ENCODE peak calls at places on chromosome 12, in four cellular contexts. One of them, this sample, is unnamed.
A peak's percentile ranks its signal among the peaks of the same experiment; 100 is the strongest.

GRCh38 chr12:95625012-95625411 is 73.7 kb upstream of the USP44 start:
- DNase-seq in HL-60: no peak
- DNase-seq in GM12891: no peak
- DNase-seq in K562: no peak
- DNase-seq in this sample: no peak

GRCh38 chr12:96652870-96653269 is 163.5 kb downstream of the CFAP54 start:
- DNase-seq in HL-60: no peak
- DNase-seq in GM12891: no peak
- DNase-seq in K562: no peak
- DNase-seq in this sample: no peak

GRCh38 chr12:21308785-21309184 is 25.9 kb downstream of the SLCO1A2 start:
- DNase-seq in HL-60: no peak
- DNase-seq in GM12891: no peak
- DNase-seq in K562: no peak
- DNase-seq in this sample: no peak

GRCh38 chr12:5648692-5649338 is 216.9 kb downstream of the NTF3 start:
- DNase-seq in HL-60: no peak
- DNase-seq in GM12891: no peak
- DNase-seq in K562: peak; percentile 7
- DNase-seq in this sample: no peak

GRCh38 chr12:53325539-53326061 is 4.2 kb upstream of the AAAS start:
- DNase-seq in HL-60: no peak
- DNase-seq in GM12891: peak; percentile 42
- DNase-seq in K562: no peak
- DNase-seq in this sample: no peak

GRCh38 chr12:47017901-47018479 is 61.4 kb upstream of the PCED1B start:
- DNase-seq in HL-60: no peak
- DNase-seq in GM12891: no peak
- DNase-seq in K562: no peak
- DNase-seq in this sample: no peak

GRCh38 chr12:28383368-28383767 is 193.1 kb downstream of the CCDC91 start:
- DNase-seq in HL-60: no peak
- DNase-seq in GM12891: no peak
- DNase-seq in K562: no peak
- DNase-seq in this sample: no peak

GRCh38 chr12:56326533-56326932 is 7.3 kb downstream of the PAN2 start:
- DNase-seq in HL-60: no peak
- DNase-seq in GM12891: no peak
- DNase-seq in K562: no peak
- DNase-seq in this sample: no peak

GRCh38 chr12:25840678-25841077 is 117.8 kb upstream of the RASSF8 start:
- DNase-seq in HL-60: no peak
- DNase-seq in GM12891: no peak
- DNase-seq in K562: no peak
- DNase-seq in this sample: no peak

GRCh38 chr12:47652491-47653234 is 53.2 kb downstream of the RPAP3 start:
- DNase-seq in HL-60: peak; percentile 64
- DNase-seq in GM12891: no peak
- DNase-seq in K562: no peak
- DNase-seq in this sample: no peak

GRCh38 chr12:80353254-80353653 is 90.8 kb upstream of the PTPRQ start:
- DNase-seq in HL-60: no peak
- DNase-seq in GM12891: no peak
- DNase-seq in K562: no peak
- DNase-seq in this sample: no peak

GRCh38 chr12:53048780-53049401 is 974 bp upstream of the TNS2 start:
- DNase-seq in HL-60: no peak
- DNase-seq in GM12891: no peak
- DNase-seq in K562: peak; percentile 38
- DNase-seq in this sample: no peak

GRCh38 chr12:81245458-81245857 is 167.6 kb downstream of the ACSS3 start:
- DNase-seq in HL-60: no peak
- DNase-seq in GM12891: no peak
- DNase-seq in K562: no peak
- DNase-seq in this sample: no peak

GRCh38 chr12:109165599-109165998 is 49.2 kb downstream of the ACACB start:
- DNase-seq in HL-60: no peak
- DNase-seq in GM12891: no peak
- DNase-seq in K562: no peak
- DNase-seq in this sample: no peak

GRCh38 chr12:49190317-49190716 is 1.4 kb upstream of the TUBA1A start:
- DNase-seq in HL-60: no peak
- DNase-seq in GM12891: no peak
- DNase-seq in K562: no peak
- DNase-seq in this sample: no peak

GRCh38 chr12:27723212-27723611 is 12.6 kb downstream of the MRPS35 start:
- DNase-seq in HL-60: no peak
- DNase-seq in GM12891: no peak
- DNase-seq in K562: no peak
- DNase-seq in this sample: no peak

GRCh38 chr12:72491399-72491798 is 219.2 kb downstream of the TRHDE start:
- DNase-seq in HL-60: no peak
- DNase-seq in GM12891: no peak
- DNase-seq in K562: no peak
- DNase-seq in this sample: no peak

GRCh38 chr12:110995016-110995415 is 74.6 kb upstream of the MYL2 start:
- DNase-seq in HL-60: no peak
- DNase-seq in GM12891: no peak
- DNase-seq in K562: no peak
- DNase-seq in this sample: no peak

GRCh38 chr12:4001869-4002268 is 128.7 kb upstream of the PARP11 start:
- DNase-seq in HL-60: no peak
- DNase-seq in GM12891: no peak
- DNase-seq in K562: no peak
- DNase-seq in this sample: no peak

GRCh38 chr12:84508943-84509342 is 403.7 kb downstream of the SLC6A15 start:
- DNase-seq in HL-60: no peak
- DNase-seq in GM12891: no peak
- DNase-seq in K562: no peak
- DNase-seq in this sample: no peak

GRCh38 chr12:2864198-2864597 is 7.4 kb upstream of the TEX52 start:
- DNase-seq in HL-60: no peak
- DNase-seq in GM12891: no peak
- DNase-seq in K562: no peak
- DNase-seq in this sample: no peak

GRCh38 chr12:100251917-100252316 is 15.0 kb downstream of the DEPDC4 start:
- DNase-seq in HL-60: no peak
- DNase-seq in GM12891: no peak
- DNase-seq in K562: no peak
- DNase-seq in this sample: no peak

GRCh38 chr12:13980548-13981295 is 680 bp downstream of the GRIN2B start:
- DNase-seq in HL-60: no peak
- DNase-seq in GM12891: no peak
- DNase-seq in K562: no peak
- DNase-seq in this sample: no peak

GRCh38 chr12:51911788-51912711 is 4.7 kb downstream of the ACVRL1 start:
- DNase-seq in HL-60: peak; percentile 20
- DNase-seq in GM12891: no peak
- DNase-seq in K562: peak; percentile 56
- DNase-seq in this sample: no peak

GRCh38 chr12:125766091-125766490 is 700.9 kb downstream of the AACS start:
- DNase-seq in HL-60: no peak
- DNase-seq in GM12891: no peak
- DNase-seq in K562: no peak
- DNase-seq in this sample: no peak

GRCh38 chr12:112964915-112965314 is 13.4 kb upstream of the OAS2 start:
- DNase-seq in HL-60: no peak
- DNase-seq in GM12891: no peak
- DNase-seq in K562: no peak
- DNase-seq in this sample: no peak

GRCh38 chr12:105351523-105351922 is 21.0 kb downstream of the C12orf75 start:
- DNase-seq in HL-60: no peak
- DNase-seq in GM12891: no peak
- DNase-seq in K562: no peak
- DNase-seq in this sample: no peak

GRCh38 chr12:105352940-105353635 is 22.6 kb downstream of the C12orf75 start:
- DNase-seq in HL-60: no peak
- DNase-seq in GM12891: no peak
- DNase-seq in K562: peak; percentile 64
- DNase-seq in this sample: no peak

GRCh38 chr12:105355752-105356151 is 25.3 kb downstream of the C12orf75 start:
- DNase-seq in HL-60: no peak
- DNase-seq in GM12891: no peak
- DNase-seq in K562: no peak
- DNase-seq in this sample: no peak

GRCh38 chr12:105348561-105348960 is 18.1 kb downstream of the C12orf75 start:
- DNase-seq in HL-60: no peak
- DNase-seq in GM12891: no peak
- DNase-seq in K562: no peak
- DNase-seq in this sample: no peak

GRCh38 chr12:105352049-105352448 is 21.6 kb downstream of the C12orf75 start:
- DNase-seq in HL-60: no peak
- DNase-seq in GM12891: no peak
- DNase-seq in K562: no peak
- DNase-seq in this sample: peak; percentile 72
- TF ChIP-seq SPI1 in HL-60: no peak
- TF ChIP-seq SPI1 in GM12891: peak; percentile 85
- TF ChIP-seq SPI1 in K562: no peak
- TF ChIP-seq SPI1 in this sample: peak; percentile 77

GRCh38 chr12:104576980-104577925 is 120.5 kb downstream of the CHST11 start:
- DNase-seq in HL-60: no peak
- DNase-seq in GM12891: no peak
- DNase-seq in K562: peak; percentile 49
- DNase-seq in this sample: no peak

GRCh38 chr12:104578453-104578852 is 121.7 kb downstream of the CHST11 start:
- DNase-seq in HL-60: no peak
- DNase-seq in GM12891: no peak
- DNase-seq in K562: peak; percentile 28
- DNase-seq in this sample: no peak

GRCh38 chr12:104576178-104576778 is 119.5 kb downstream of the CHST11 start:
- DNase-seq in HL-60: no peak
- DNase-seq in GM12891: no peak
- DNase-seq in K562: no peak
- DNase-seq in this sample: no peak

GRCh38 chr12:104571328-104571727 is 114.6 kb downstream of the CHST11 start:
- DNase-seq in HL-60: peak; percentile 54
- DNase-seq in GM12891: no peak
- DNase-seq in K562: no peak
- DNase-seq in this sample: peak; percentile 57

GRCh38 chr12:104575442-104575841 is 118.7 kb downstream of the CHST11 start:
- DNase-seq in HL-60: no peak
- DNase-seq in GM12891: no peak
- DNase-seq in K562: no peak
- DNase-seq in this sample: no peak
- TF ChIP-seq SPI1 in HL-60: no peak
- TF ChIP-seq SPI1 in GM12891: no peak
- TF ChIP-seq SPI1 in K562: no peak
- TF ChIP-seq SPI1 in this sample: no peak

GRCh38 chr12:85794551-85794950 is 41.7 kb downstream of the RASSF9 start:
- DNase-seq in HL-60: no peak
- DNase-seq in GM12891: no peak
- DNase-seq in K562: no peak
- DNase-seq in this sample: no peak
- TF ChIP-seq SPI1 in HL-60: no peak
- TF ChIP-seq SPI1 in GM12891: no peak
- TF ChIP-seq SPI1 in K562: no peak
- TF ChIP-seq SPI1 in this sample: no peak

GRCh38 chr12:74108729-74109128 is 428.9 kb upstream of the ATXN7L3B start:
- DNase-seq in HL-60: no peak
- DNase-seq in GM12891: no peak
- DNase-seq in K562: no peak
- DNase-seq in this sample: no peak
- TF ChIP-seq SPI1 in HL-60: no peak
- TF ChIP-seq SPI1 in GM12891: no peak
- TF ChIP-seq SPI1 in K562: no peak
- TF ChIP-seq SPI1 in this sample: no peak

DNA sequence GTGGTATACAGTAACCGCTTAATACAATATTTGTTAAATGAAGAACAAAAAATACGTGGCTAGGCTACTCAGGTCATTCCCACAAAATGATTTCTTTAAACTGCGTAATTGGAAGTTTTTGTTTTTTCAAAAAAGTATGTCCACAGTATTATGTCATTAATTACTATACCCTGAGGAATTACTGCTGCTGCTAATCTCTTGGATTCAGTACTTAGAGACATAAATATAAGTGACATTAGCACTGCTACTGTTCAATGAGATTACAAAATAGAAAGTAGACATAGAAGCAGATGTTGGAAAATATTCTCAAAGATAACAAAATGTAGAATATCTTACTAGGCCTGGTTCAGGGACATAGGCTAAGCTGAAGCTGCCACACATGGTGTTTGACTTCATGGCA is 36.3 kb downstream of the HMGA2 start:
- DNase-seq in HL-60: no peak
- DNase-seq in GM12891: no peak
- DNase-seq in K562: no peak
- DNase-seq in this sample: no peak
- TF ChIP-seq SPI1 in HL-60: no peak
- TF ChIP-seq SPI1 in GM12891: no peak
- TF ChIP-seq SPI1 in K562: no peak
- TF ChIP-seq SPI1 in this sample: no peak

DNA sequence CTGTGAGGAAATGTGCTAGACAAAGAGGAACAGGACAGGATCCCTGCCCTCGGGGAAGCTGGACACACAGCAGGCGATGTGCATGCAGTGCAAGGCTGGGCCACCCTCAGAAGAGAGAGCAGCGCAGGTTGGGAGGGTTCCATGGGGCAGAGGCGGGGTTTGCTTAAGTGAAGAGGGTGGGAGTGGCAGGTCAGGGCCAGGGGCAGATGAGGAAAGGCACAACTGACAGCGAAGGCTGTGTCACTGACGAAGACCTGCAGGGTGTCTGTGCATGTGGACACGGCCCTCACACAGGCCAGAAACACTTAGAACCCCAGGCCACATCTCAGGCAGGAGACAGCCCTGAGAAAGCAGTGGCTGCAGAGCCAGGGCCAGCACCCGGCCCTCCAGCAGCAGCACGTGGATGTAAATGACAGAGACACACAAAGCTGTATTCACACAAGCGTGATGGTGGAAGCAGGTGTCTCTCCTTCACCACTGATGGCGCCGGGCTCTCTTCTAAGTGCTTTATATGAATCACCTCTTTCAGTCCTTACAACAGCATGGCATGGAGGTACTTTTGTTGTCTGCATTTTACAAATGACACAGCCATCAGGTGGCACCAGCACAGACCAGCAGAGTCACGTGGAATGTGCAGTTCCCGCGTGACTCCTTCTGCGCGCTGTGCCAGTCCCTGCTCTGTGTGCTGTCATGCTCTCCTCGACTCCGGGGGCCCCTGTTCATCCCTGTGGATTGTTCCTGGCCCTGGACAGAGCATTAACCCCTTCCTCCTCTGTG is 54.5 kb downstream of the TSPAN11 start:
- DNase-seq in HL-60: no peak
- DNase-seq in GM12891: no peak
- DNase-seq in K562: no peak
- DNase-seq in this sample: no peak
- TF ChIP-seq SPI1 in HL-60: no peak
- TF ChIP-seq SPI1 in GM12891: no peak
- TF ChIP-seq SPI1 in K562: no peak
- TF ChIP-seq SPI1 in this sample: no peak

DNA sequence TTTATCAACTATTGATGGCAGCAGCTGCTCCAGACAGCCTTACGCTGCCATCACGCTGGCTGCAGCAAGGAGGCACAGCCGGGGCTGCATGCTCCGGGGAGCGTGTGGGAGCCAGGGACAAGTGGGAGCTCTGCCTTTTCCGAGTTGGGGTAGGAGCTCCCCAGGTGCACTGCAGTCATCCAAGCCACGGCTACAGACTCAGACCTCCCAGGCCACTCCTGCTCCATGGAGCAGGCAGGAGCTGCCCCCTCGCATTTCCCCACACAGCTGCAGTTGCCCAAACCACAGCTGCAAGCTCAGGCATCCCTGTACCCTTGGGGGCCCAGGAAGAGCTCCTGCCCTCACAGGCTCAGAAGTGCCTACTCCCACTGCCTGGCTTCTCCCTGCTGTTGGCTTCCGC is 184.7 kb downstream of the CPNE8 start:
- DNase-seq in HL-60: no peak
- DNase-seq in GM12891: no peak
- DNase-seq in K562: no peak
- DNase-seq in this sample: no peak
- TF ChIP-seq SPI1 in HL-60: no peak
- TF ChIP-seq SPI1 in GM12891: no peak
- TF ChIP-seq SPI1 in K562: no peak
- TF ChIP-seq SPI1 in this sample: no peak